ENCODE peak calls at places on chromosomes 5 and 9, in six cellular contexts. O is small intestine, G is brain microvascular endothelial cell, Y is tibial artery, D is tibial nerve, C is stomach. T is an unnamed sample.

GRCh38 chr5:108212775-108213346 is 169.0 kb downstream of the FBXL17 start:
- DNase-seq in O (no peak), D (no peak), G (peak), C (no peak), Y (no peak), T (no peak)

GRCh38 chr5:89457411-89458329 is 574.7 kb upstream of the MEF2C start:
- DNase-seq in O (no peak), Y (peak), D (no peak), C (no peak), G (peak), T (no peak)

GRCh38 chr9:112042244-112042638 is 132.9 kb downstream of the SUSD1 start:
- DNase-seq in Y (no peak), G (no peak), C (no peak), D (no peak), O (no peak), T (no peak)

GRCh38 chr5:123699571-123699970 is 187.6 kb downstream of the CSNK1G3 start:
- DNase-seq in D (no peak), G (no peak), C (no peak), Y (no peak), O (no peak), T (no peak)

GRCh38 chr9:98502311-98502975 is 206.3 kb downstream of the GABBR2 start:
- DNase-seq in Y (no peak), D (no peak), O (no peak), G (peak), C (no peak), T (no peak)

GRCh38 chr5:147406636-147407035 is 103.2 kb downstream of the DPYSL3 start:
- DNase-seq in O (no peak), Y (no peak), C (no peak), D (no peak), G (no peak), T (no peak)

GRCh38 chr5:126477281-126477680 is 54.1 kb downstream of the GRAMD2B start:
- DNase-seq in C (no peak), Y (no peak), D (no peak), O (no peak), G (peak), T (no peak)

GRCh38 chr9:34633851-34634550 is 3.6 kb downstream of the SIGMAR1 start:
- DNase-seq in O (peak), G (peak), D (no peak), Y (no peak), C (peak), T (peak)

GRCh38 chr9:30507166-30507565 is 1877.3 kb upstream of the ACO1 start:
- DNase-seq in Y (no peak), O (no peak), D (no peak), C (no peak), G (no peak), T (no peak)

GRCh38 chr9:99835142-99835541 is 13.5 kb downstream of the NR4A3 start:
- DNase-seq in C (no peak), O (no peak), Y (no peak), D (no peak), G (no peak), T (no peak)

GRCh38 chr5:178770621-178771020 is 40.2 kb upstream of the ZNF354A start:
- DNase-seq in G (no peak), C (no peak), D (no peak), O (no peak), Y (no peak), T (no peak)

GRCh38 chr5:30960041-30960440 is 233.4 kb upstream of the CDH6 start:
- DNase-seq in D (no peak), C (no peak), Y (no peak), O (no peak), G (no peak), T (no peak)

GRCh38 chr5:151570512-151571269 is 20.4 kb downstream of the FAT2 start:
- DNase-seq in O (peak), C (no peak), D (no peak), G (no peak), Y (no peak), T (no peak)

GRCh38 chr5:54317511-54318260 is 7.3 kb upstream of the ARL15 start:
- DNase-seq in D (no peak), G (no peak), O (no peak), C (no peak), Y (no peak), T (no peak)

GRCh38 chr9:90870646-90871326 is 69.2 kb downstream of the SYK start:
- DNase-seq in C (peak), G (peak), Y (no peak), O (peak), D (no peak), T (no peak)

GRCh38 chr5:160369990-160370712 is at the start of gene C1QTNF2:
- DNase-seq in C (peak), G (peak), D (no peak), O (peak), Y (peak), T (no peak)

GRCh38 chr5:167574381-167574780 is 717.1 kb upstream of the WWC1 start:
- DNase-seq in Y (no peak), G (no peak), O (no peak), C (no peak), D (no peak), T (no peak)

GRCh38 chr9:77806697-77807096 is 158.6 kb upstream of the GNA14 start:
- DNase-seq in G (no peak), Y (no peak), O (no peak), D (no peak), C (no peak), T (no peak)

GRCh38 chr5:150176745-150177485 is 10.3 kb downstream of the CDX1 start:
- DNase-seq in D (no peak), C (no peak), G (no peak), Y (no peak), O (no peak), T (no peak)

GRCh38 chr9:15785584-15785983 is 232.7 kb downstream of the CCDC171 start:
- DNase-seq in O (no peak), C (no peak), G (no peak), Y (no peak), D (no peak), T (no peak)

GRCh38 chr5:160197341-160198147 is 31.8 kb upstream of the FABP6 start:
- DNase-seq in C (no peak), Y (no peak), G (peak), D (no peak), O (no peak), T (no peak)

GRCh38 chr5:172008689-172009141 is 2.3 kb upstream of the FBXW11 start:
- DNase-seq in C (no peak), G (peak), Y (no peak), D (no peak), O (no peak), T (no peak)

GRCh38 chr9:136181784-136182421 is 23.0 kb downstream of the LHX3 start:
- DNase-seq in O (no peak), D (no peak), C (no peak), G (no peak), Y (no peak), T (no peak)

GRCh38 chr5:107215581-107215980 is 455.2 kb downstream of the EFNA5 start:
- DNase-seq in O (no peak), Y (no peak), D (no peak), C (no peak), G (no peak), T (no peak)

GRCh38 chr9:128552744-128553221 is 396 bp downstream of the SPTAN1 start:
- DNase-seq in Y (peak), O (peak), D (no peak), C (peak), G (no peak), T (peak)

GRCh38 chr9:35814106-35814840 is 569 bp downstream of the HINT2 start:
- DNase-seq in D (peak), C (peak), Y (peak), O (peak), G (no peak), T (no peak)

GRCh38 chr9:113205449-113206247 is 15.4 kb downstream of the FKBP15 start:
- DNase-seq in D (no peak), O (no peak), Y (no peak), G (no peak), C (no peak), T (no peak)

GRCh38 chr5:172107606-172108005 is 80.4 kb downstream of the STK10 start:
- DNase-seq in Y (no peak), C (no peak), G (peak), O (no peak), D (no peak), T (no peak)

GRCh38 chr5:135110941-135111596 is 77.0 kb upstream of the PITX1 start:
- DNase-seq in Y (peak), G (no peak), C (no peak), O (no peak), D (no peak), T (no peak)

GRCh38 chr9:112176410-112177010 is 1.4 kb upstream of the SUSD1 start:
- DNase-seq in G (no peak), Y (no peak), C (no peak), O (peak), D (no peak), T (no peak)

GRCh38 chr9:134628354-134628736 is 13.3 kb upstream of the COL5A1 start:
- DNase-seq in Y (no peak), O (no peak), C (no peak), G (no peak), D (no peak), T (no peak)

GRCh38 chr5:39506216-39506615 is 81.4 kb upstream of the DAB2 start:
- DNase-seq in G (no peak), D (no peak), O (no peak), C (no peak), Y (no peak), T (no peak)

GRCh38 chr5:141914154-141914743 is 9.4 kb upstream of the DELE1 start:
- DNase-seq in G (no peak), Y (peak), C (peak), O (peak), D (no peak), T (peak)

GRCh38 chr5:151903243-151903653 is 21.4 kb downstream of the GLRA1 start:
- DNase-seq in Y (no peak), C (no peak), D (no peak), G (no peak), O (no peak), T (no peak)

GRCh38 chr5:115962565-115963402 is 509 bp downstream of the LVRN start:
- DNase-seq in G (no peak), C (no peak), Y (no peak), O (no peak), D (no peak), T (no peak)

GRCh38 chr5:9502435-9502834 is 43.4 kb downstream of the SEMA5A start:
- DNase-seq in C (no peak), Y (no peak), D (no peak), O (no peak), G (no peak), T (no peak)

GRCh38 chr9:116090030-116090770 is 63.4 kb upstream of the PAPPA start:
- DNase-seq in O (no peak), D (no peak), G (no peak), Y (no peak), C (no peak), T (no peak)

GRCh38 chr9:33289936-33290246 is 425 bp upstream of the NFX1 start:
- DNase-seq in C (no peak), G (no peak), Y (no peak), D (no peak), O (no peak), T (no peak)

GRCh38 chr5:173496129-173496882 is 120.1 kb downstream of the BOD1 start:
- DNase-seq in G (no peak), Y (no peak), O (no peak), D (no peak), C (peak), T (no peak)

GRCh38 chr9:26169684-26170083 is 491.4 kb upstream of the TUSC1 start:
- DNase-seq in Y (no peak), O (no peak), C (no peak), G (no peak), D (no peak), T (no peak)

GRCh38 chr5:71829206-71829605 is 110.1 kb downstream of the CARTPT start:
- DNase-seq in C (no peak), Y (no peak), D (no peak), G (no peak), O (no peak), T (no peak)
- H3K27ac ChIP-seq in C (no peak), Y (peak), D (no peak), G (no peak), O (no peak), T (no peak)

GRCh38 chr5:176625966-176626875 is 4.1 kb downstream of the SNCB start:
- DNase-seq in G (no peak), D (no peak), C (peak), O (peak), Y (no peak), T (no peak)
- H3K27ac ChIP-seq in G (no peak), D (no peak), C (no peak), O (no peak), Y (no peak), T (no peak)

GRCh38 chr5:132465095-132465707 is 25.4 kb downstream of the IRF1 start:
- DNase-seq in O (peak), C (no peak), Y (peak), G (no peak), D (no peak), T (no peak)

GRCh38 chr5:132467292-132467984 is 23.1 kb downstream of the IRF1 start:
- DNase-seq in Y (peak), C (no peak), G (no peak), D (no peak), O (no peak), T (no peak)

GRCh38 chr5:132464155-132464939 is 26.2 kb downstream of the IRF1 start:
- DNase-seq in C (no peak), O (peak), D (no peak), G (no peak), Y (peak), T (no peak)

GRCh38 chr5:132468665-132469379 is 21.8 kb downstream of the IRF1 start:
- DNase-seq in C (peak), D (no peak), O (no peak), Y (no peak), G (no peak), T (no peak)

DNA sequence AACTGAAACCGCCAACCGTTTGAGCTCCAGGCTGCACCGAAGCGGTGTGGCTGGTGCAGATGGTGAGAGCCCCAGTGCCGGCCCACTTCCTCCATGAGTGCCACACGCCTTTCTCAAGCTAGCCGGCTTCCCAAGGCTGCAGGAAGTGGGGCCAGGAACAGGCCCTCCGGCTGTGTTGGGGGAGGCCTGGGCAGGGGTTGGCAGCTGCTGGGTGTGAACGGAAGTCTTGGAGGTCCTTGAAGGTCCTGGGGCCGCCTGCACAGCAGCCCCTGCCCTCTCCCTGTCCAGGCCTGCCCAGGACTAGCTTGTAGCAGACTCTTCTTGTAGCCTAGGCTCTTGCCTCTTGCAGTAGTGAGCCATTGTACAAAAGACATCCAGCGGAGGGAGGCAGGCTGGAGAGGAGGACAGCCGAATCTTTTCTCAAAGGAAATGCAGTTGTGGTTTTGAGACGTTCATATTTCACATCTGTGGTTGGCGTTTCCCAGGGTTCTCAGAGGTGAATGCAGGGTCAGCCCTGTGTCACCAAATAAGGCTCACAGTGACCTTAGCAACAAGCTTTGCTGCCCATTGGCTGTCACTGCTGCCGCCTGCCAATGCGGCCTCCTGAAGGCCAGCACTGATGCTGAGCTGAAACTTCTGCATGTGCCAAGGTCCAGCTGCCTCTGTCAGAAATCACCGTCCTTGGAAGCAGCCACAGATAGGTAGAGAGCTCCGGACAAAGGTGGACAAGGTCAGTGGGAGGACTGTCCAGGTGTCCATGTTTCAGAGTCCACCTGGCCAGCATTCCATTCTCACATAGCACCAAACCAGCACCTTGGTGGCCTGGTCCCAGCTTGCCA is 23.9 kb downstream of the IRF1 start:
- DNase-seq in G (peak), Y (peak), O (peak), C (peak), D (no peak), T (no peak)
- H3K27ac ChIP-seq in G (peak), Y (no peak), O (peak), C (peak), D (peak), T (no peak)

GRCh38 chr5:142958933-142959682 is 188.9 kb downstream of the ARHGAP26 start:
- DNase-seq in D (no peak), O (no peak), C (no peak), Y (no peak), G (no peak), T (no peak)
- H3K27ac ChIP-seq in D (no peak), O (no peak), C (no peak), Y (no peak), G (no peak), T (no peak)